ENCODE peak calls at places on chromosomes 4 and X, in four cellular contexts. M is right atrium auricular region, L is sigmoid colon, K is cardiac fibroblast. I is an unnamed sample.

GRCh38 chr4:650951-651883 is 22.9 kb downstream of the ATP5ME start:
- DNase-seq in M (no peak), L (no peak), K (no peak), I (no peak)

GRCh38 chrX:131677655-131678628 is 134.1 kb downstream of the OR13H1 start:
- DNase-seq in M (no peak), L (no peak), K (peak; percentile 26), I (peak; percentile 37)

GRCh38 chr4:54992266-54992665 is 133.1 kb downstream of the KDR start:
- DNase-seq in M (no peak), L (no peak), K (peak; percentile 28), I (no peak)

GRCh38 chr4:80592950-80593349 is 257.4 kb downstream of the CFAP299 start:
- DNase-seq in M (no peak), L (no peak), K (no peak), I (peak; percentile 7)

GRCh38 chrX:70504772-70505450 is 60.3 kb downstream of the DLG3 start:
- DNase-seq in M (no peak), L (no peak), K (no peak), I (peak; percentile 24)

GRCh38 chr4:138952405-138952804 is 63.2 kb upstream of the NOCT start:
- DNase-seq in M (no peak), L (no peak), K (peak; percentile 22), I (no peak)

GRCh38 chr4:121370729-121371325 is 10.0 kb downstream of the QRFPR start:
- DNase-seq in M (peak; percentile 62), L (no peak), K (peak; percentile 65), I (peak; percentile 41)

GRCh38 chr4:109947457-109947856 is 34.8 kb downstream of the EGF start:
- DNase-seq in M (no peak), L (no peak), K (peak; percentile 74), I (no peak)

GRCh38 chr4:15550491-15550890 is 80.8 kb downstream of the CC2D2A start:
- DNase-seq in M (no peak), L (no peak), K (no peak), I (no peak)

GRCh38 chrX:70096052-70096451 is 33.8 kb downstream of the OTUD6A start:
- DNase-seq in M (no peak), L (no peak), K (peak; percentile 57), I (no peak)

GRCh38 chr4:157357887-157358286 is 137.4 kb downstream of the GRIA2 start:
- DNase-seq in M (no peak), L (no peak), K (no peak), I (no peak)

GRCh38 chr4:67934628-67935027 is 28.7 kb downstream of the TMPRSS11A start:
- DNase-seq in M (no peak), L (no peak), K (no peak), I (no peak)

GRCh38 chr4:103915224-103915869 is 195.6 kb upstream of the TACR3 start:
- DNase-seq in M (no peak), L (no peak), K (peak; percentile 38), I (peak; percentile 68)
- TF ChIP-seq CTCF in M (peak; percentile 57), L (no peak), K (peak; percentile 64), I (peak; percentile 67)

GRCh38 chrX:133325422-133325821 is 89.9 kb downstream of the GPC4 start:
- DNase-seq in M (no peak), L (no peak), K (no peak), I (no peak)
- H3K4me3 ChIP-seq in M (no peak overlapping the region), L (no peak overlapping the region), K (no peak overlapping the region), I (no peak overlapping the region)

GRCh38 chr4:7336067-7336569 is 98.6 kb downstream of the PSAPL1 start:
- DNase-seq in M (no peak), L (no peak), K (no peak), I (no peak)
- TF ChIP-seq CTCF in M (no peak), L (no peak), K (no peak), I (no peak)

GRCh38 chrX:102651968-102652744 is 873 bp downstream of the GPRASP1 start:
- DNase-seq in M (peak; percentile 72), L (peak; percentile 83), K (peak; percentile 50), I (no peak)
- H3K4me3 ChIP-seq in M (peak overlapping the region; percentile 55), L (peak overlapping the region; percentile 69), K (peak overlapping the region; percentile 54), I (no peak overlapping the region)

GRCh38 chrX:103687073-103687695 is 685 bp upstream of the MORF4L2 start:
- DNase-seq in M (peak; percentile 86), L (peak; percentile 95), K (no peak), I (peak; percentile 89)

GRCh38 chrX:103686199-103687072 is at the start of gene MORF4L2:
- DNase-seq in M (peak; percentile 97), L (peak; percentile 98), K (peak; percentile 99), I (peak; percentile 96)

GRCh38 chrX:103688949-103689348 is 2.5 kb upstream of the MORF4L2 start:
- DNase-seq in M (no peak), L (no peak), K (peak; percentile 56), I (peak; percentile 15)

GRCh38 chrX:103685396-103685795 is 1.1 kb downstream of the MORF4L2 start:
- DNase-seq in M (no peak), L (no peak), K (no peak), I (peak; percentile 9)

GRCh38 chrX:103687696-103688191 is 1.2 kb upstream of the MORF4L2 start:
- DNase-seq in M (peak; percentile 67), L (peak; percentile 82), K (peak; percentile 86), I (peak; percentile 67)
- TF ChIP-seq CTCF in M (peak; percentile 69), L (peak; percentile 60), K (peak; percentile 65), I (peak; percentile 66)

DNA sequence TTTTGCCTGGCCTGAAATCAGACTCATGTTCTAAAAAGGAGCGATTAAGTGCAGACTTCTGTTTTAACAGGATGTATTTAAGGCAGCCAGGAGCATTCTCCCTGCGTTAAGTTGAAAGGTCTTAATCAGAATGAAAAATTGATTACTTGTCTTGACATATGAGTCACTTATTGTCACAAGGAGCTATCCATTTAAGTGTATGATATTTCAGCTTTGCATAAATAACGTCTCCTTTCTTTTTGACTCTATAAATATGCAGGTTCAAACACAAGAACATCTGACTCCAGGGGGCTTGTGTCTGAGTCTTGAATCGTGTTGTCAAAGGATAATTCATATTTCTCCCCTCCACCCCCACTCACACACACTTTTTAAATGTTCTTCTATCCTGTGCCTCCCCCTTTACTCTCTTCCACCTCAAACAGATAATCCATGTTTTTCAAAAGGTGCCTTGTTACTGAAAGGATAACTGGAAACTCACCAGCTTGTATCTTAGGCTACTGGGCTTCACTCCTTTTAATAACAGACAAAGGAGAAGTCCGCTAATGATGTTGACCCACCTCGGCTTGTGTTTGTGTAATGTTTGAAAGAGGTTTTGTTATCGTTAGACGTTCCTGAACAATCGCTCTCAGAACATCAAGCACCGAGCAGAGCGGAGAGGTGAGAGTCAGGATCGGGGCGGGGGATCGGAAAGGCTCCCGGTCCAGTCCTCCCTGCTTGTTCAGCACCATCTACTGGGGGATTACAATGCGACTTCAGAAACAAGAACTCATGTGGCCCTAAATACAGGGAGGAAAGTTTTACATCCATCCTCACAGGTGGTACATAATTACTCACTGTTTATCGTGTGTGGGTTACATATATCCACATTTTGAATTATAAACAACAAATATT is 107.5 kb upstream of the RPL34 start:
- DNase-seq in M (no peak), L (no peak), K (peak; percentile 41), I (peak; percentile 47)
- H3K4me3 ChIP-seq in M (no peak overlapping the region), L (no peak overlapping the region), K (no peak overlapping the region), I (no peak overlapping the region)

GRCh38 chr4:153432971-153433752 is 33.0 kb upstream of the TMEM131L start:
- DNase-seq in M (peak; percentile 70), L (peak; percentile 74), K (peak; percentile 88), I (peak; percentile 97)
- TF ChIP-seq CTCF in M (peak; percentile 86), L (no peak), K (peak; percentile 70), I (peak; percentile 85)

GRCh38 chr4:4606321-4606720 is 64.5 kb upstream of the STX18 start:
- DNase-seq in M (no peak), L (no peak), K (peak; percentile 34), I (no peak)

GRCh38 chr4:4605849-4606248 is 64.0 kb upstream of the STX18 start:
- DNase-seq in M (no peak), L (no peak), K (no peak), I (no peak)

GRCh38 chr4:4609622-4610334 is 67.9 kb upstream of the STX18 start:
- DNase-seq in M (no peak), L (no peak), K (no peak), I (no peak)

GRCh38 chr4:4607336-4608213 is 65.7 kb upstream of the STX18 start:
- DNase-seq in M (no peak), L (no peak), K (no peak), I (no peak)

DNA sequence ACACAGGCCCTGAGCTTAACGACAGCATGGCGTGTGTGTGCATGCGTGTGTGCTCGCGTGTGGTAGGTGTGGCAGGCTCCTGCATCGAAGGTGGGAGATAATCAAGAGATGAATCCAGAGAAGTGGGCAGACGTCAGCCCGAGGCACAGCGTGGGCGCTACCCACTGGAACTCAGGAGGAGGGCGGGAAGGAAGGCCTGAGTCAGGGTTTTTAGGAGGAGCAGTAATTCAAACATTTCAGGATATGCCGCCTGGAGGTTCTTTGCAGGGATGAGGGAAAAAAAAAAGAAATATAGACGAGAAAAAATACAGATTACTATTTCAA is 66.3 kb upstream of the STX18 start:
- DNase-seq in M (no peak), L (no peak), K (no peak), I (no peak)
- H3K4me3 ChIP-seq in M (no peak overlapping the region), L (no peak overlapping the region), K (no peak overlapping the region), I (no peak overlapping the region)

I was measured in GM12865.